ENCODE peak calls at places on chromosomes 6 and 20, in five cellular contexts. B, G, C, R and A are unnamed samples.

GRCh38 chr20:4601630-4602296 is 119.9 kb upstream of the PRND start:
- DNase-seq in B (no peak), G (no peak), C (peak; percentile 76), R (no peak), A (peak; percentile 61)

GRCh38 chr6:33205172-33206026 is 944 bp downstream of the HSD17B8 start:
- DNase-seq in B (no peak), G (no peak), C (no peak), R (no peak), A (peak; percentile 27)

GRCh38 chr6:148146717-148147116 is 195.9 kb upstream of the SASH1 start:
- DNase-seq in B (no peak), G (no peak), C (no peak), R (no peak), A (no peak)

GRCh38 chr6:2038096-2038495 is 207.3 kb downstream of the GMDS start:
- DNase-seq in B (no peak), G (no peak), C (no peak), R (no peak), A (no peak)

GRCh38 chr20:55488593-55488992 is 516.7 kb downstream of the CBLN4 start:
- DNase-seq in B (no peak), G (no peak), C (no peak), R (no peak), A (no peak)

GRCh38 chr6:138509371-138509770 is 10.1 kb upstream of the NHSL1 start:
- DNase-seq in B (no peak), G (no peak), C (no peak), R (peak; percentile 38), A (peak; percentile 48)

GRCh38 chr6:133889557-133890301 is 816 bp downstream of the TCF21 start:
- DNase-seq in B (peak; percentile 65), G (peak; percentile 54), C (peak; percentile 41), R (peak; percentile 14), A (peak; percentile 35)

GRCh38 chr6:33822575-33823395 is 19.0 kb upstream of the MLN start:
- DNase-seq in B (peak; percentile 88), G (no peak), C (no peak), R (no peak), A (no peak)

GRCh38 chr20:35283441-35284266 is 918 bp downstream of the EIF6 start:
- DNase-seq in B (no peak), G (no peak), C (no peak), R (no peak), A (no peak)

GRCh38 chr6:156273065-156273711 is 504.0 kb upstream of the ARID1B start:
- DNase-seq in B (no peak), G (no peak), C (no peak), R (no peak), A (no peak)

GRCh38 chr6:12813321-12813720 is 96.8 kb downstream of the PHACTR1 start:
- DNase-seq in B (no peak), G (no peak), C (no peak), R (no peak), A (peak; percentile 85)